ENCODE peak calls at places on chromosomes 7 and 10, in eight cellular contexts. J is activated gamma-delta T cell treated with anti-CD3 and anti-CD28 coated beads, Interleukin-2, amount 50 U/mL, for 16 hours; R is stimulated activated CD4-positive, alpha-beta T cell treated with anti-CD3 and anti-CD28 coated beads, TNF-alpha, amount 100 ng/mL, for 1 hour; S is thoracic aorta; Q is GM18507; B is AG09319; X is effector CD4-positive, alpha-beta T cell; M is EL. C is an unnamed sample.

GRCh38 chr10:103397191-103397825 is 882 bp downstream of the PDCD11 start:
- DNase-seq in B (no peak), M (peak), J (no peak), S (no peak), Q (no peak), R (no peak), X (no peak), C (no peak)

GRCh38 chr7:129351320-129351719 is 82.9 kb upstream of the STRIP2 start:
- DNase-seq in X (no peak), J (no peak), S (no peak), R (no peak), B (no peak), Q (no peak), M (peak), C (no peak)

GRCh38 chr10:36086976-36087726 is 445.1 kb upstream of the FZD8 start:
- DNase-seq in X (no peak), R (no peak), Q (no peak), J (no peak), M (no peak), B (no peak), S (no peak), C (no peak)

GRCh38 chr7:87318741-87319140 is 26.7 kb upstream of the CROT start:
- DNase-seq in J (no peak), S (no peak), Q (no peak), M (peak), B (no peak), X (no peak), R (no peak), C (no peak)

GRCh38 chr7:157845203-157845810 is 508.5 kb downstream of the DNAJB6 start:
- DNase-seq in S (no peak), M (no peak), X (no peak), R (no peak), Q (no peak), B (no peak), J (no peak), C (no peak)

GRCh38 chr7:130669051-130669700 is 628 bp upstream of the COPG2 start:
- DNase-seq in X (no peak), M (no peak), S (no peak), Q (no peak), J (no peak), B (no peak), R (no peak), C (peak)

GRCh38 chr7:33667261-33667660 is 238.1 kb upstream of the BMPER start:
- DNase-seq in J (no peak), B (no peak), M (peak), Q (no peak), S (no peak), X (no peak), R (no peak), C (no peak)

GRCh38 chr10:3476186-3476585 is 303.6 kb upstream of the PITRM1 start:
- DNase-seq in X (no peak), B (no peak), J (no peak), R (no peak), S (no peak), Q (no peak), M (no peak), C (no peak)

GRCh38 chr7:6157685-6158423 is 114.6 kb downstream of the CYTH3 start:
- DNase-seq in M (no peak), Q (no peak), B (no peak), J (no peak), S (no peak), X (no peak), R (no peak), C (no peak)

GRCh38 chr7:150367677-150368097 is 935 bp upstream of the REPIN1 start:
- DNase-seq in J (no peak), R (no peak), S (no peak), M (no peak), B (no peak), Q (no peak), X (no peak), C (no peak)

GRCh38 chr7:100677308-100678095 is 4.0 kb downstream of the GNB2 start:
- DNase-seq in S (no peak), Q (no peak), R (no peak), J (no peak), M (no peak), X (no peak), B (no peak), C (no peak)

GRCh38 chr7:1852781-1853618 is 182.9 kb downstream of the ELFN1 start:
- DNase-seq in S (no peak), B (no peak), M (no peak), Q (no peak), X (no peak), R (no peak), J (no peak), C (no peak)

GRCh38 chr7:47104206-47104549 is 477.7 kb downstream of the TNS3 start:
- DNase-seq in B (no peak), S (no peak), J (no peak), X (no peak), Q (no peak), R (no peak), M (no peak), C (no peak)

GRCh38 chr7:22173884-22174573 is 182.9 kb downstream of the RAPGEF5 start:
- DNase-seq in Q (peak), J (no peak), M (peak), R (no peak), B (no peak), X (no peak), S (no peak), C (no peak)

GRCh38 chr7:154231732-154232131 is 179.5 kb downstream of the DPP6 start:
- DNase-seq in S (no peak), Q (no peak), M (no peak), X (no peak), R (no peak), B (no peak), J (no peak), C (no peak)

GRCh38 chr10:5888843-5889623 is 660 bp downstream of the ANKRD16 start:
- DNase-seq in S (no peak), X (peak), J (peak), R (no peak), B (no peak), Q (no peak), M (peak), C (peak)

GRCh38 chr10:76382381-76382851 is 951.0 kb downstream of the LRMDA start:
- DNase-seq in S (no peak), B (peak), R (no peak), J (no peak), Q (no peak), X (no peak), M (peak), C (no peak)

GRCh38 chr10:128147669-128148068 is 21.4 kb upstream of the MKI67 start:
- DNase-seq in X (no peak), R (no peak), J (no peak), B (peak), S (no peak), Q (no peak), M (peak), C (no peak)

GRCh38 chr10:124701435-124701834 is 42.7 kb downstream of the FAM53B start:
- DNase-seq in J (no peak), M (no peak), Q (no peak), B (peak), R (no peak), X (no peak), S (peak), C (no peak)

GRCh38 chr10:91909178-91909677 is at the start of gene FGFBP3:
- DNase-seq in B (no peak), S (no peak), Q (no peak), J (no peak), M (peak), X (no peak), R (no peak), C (no peak)

GRCh38 chr7:158345731-158346130 is 241.9 kb downstream of the PTPRN2 start:
- DNase-seq in X (no peak), J (no peak), S (no peak), B (no peak), M (no peak), R (no peak), Q (no peak), C (no peak)

GRCh38 chr10:84634636-84635035 is 306.2 kb downstream of the CCSER2 start:
- DNase-seq in B (no peak), R (no peak), X (no peak), J (no peak), M (no peak), S (no peak), Q (no peak), C (no peak)

GRCh38 chr10:103493362-103493871 is at the start of gene NEURL1:
- DNase-seq in S (no peak), B (no peak), Q (no peak), M (no peak), R (no peak), J (no peak), X (no peak), C (no peak)

GRCh38 chr10:5291501-5292195 is 73.1 kb upstream of the UCN3 start:
- DNase-seq in B (peak), X (peak), M (peak), R (no peak), S (no peak), J (peak), Q (no peak), C (no peak)

GRCh38 chr10:113096111-113097045 is 146.3 kb downstream of the TCF7L2 start:
- DNase-seq in X (no peak), J (no peak), B (no peak), Q (no peak), S (no peak), M (no peak), R (no peak), C (no peak)

GRCh38 chr10:124651402-124651887 is 92.7 kb downstream of the FAM53B start:
- DNase-seq in M (no peak), Q (no peak), J (no peak), S (no peak), X (no peak), B (no peak), R (no peak), C (no peak)

C was measured in effector CD8-positive, alpha-beta T cell.